ENCODE peak calls at places on chromosomes 1 and 21, in seven cellular contexts. M is fibroblast of lung, O is body of pancreas, P is cardiac fibroblast, D is HFF-Myc, G is A673, H is ovary. X is an unnamed sample.

GRCh38 chr1:37919277-37919676 is 27.6 kb downstream of the INPP5B start:
- DNase-seq in M (peak), O (no peak), P (peak), D (no peak), G (no peak), H (no peak), X (no peak)

GRCh38 chr1:67716800-67717199 is 31.8 kb downstream of the GADD45A start:
- DNase-seq in M (no peak), O (no peak), P (peak), D (no peak), G (peak), H (no peak), X (no peak)

GRCh38 chr1:110857964-110858948 is 14.7 kb upstream of the CD53 start:
- DNase-seq in M (no peak), O (no peak), P (no peak), D (no peak), G (no peak), H (no peak), X (no peak)

GRCh38 chr1:151839457-151840409 is at the start of gene C2CD4D:
- DNase-seq in M (no peak), O (peak), P (no peak), D (no peak), G (no peak), H (no peak), X (no peak)

GRCh38 chr1:176669782-176670181 is 206.8 kb downstream of the PAPPA2 start:
- DNase-seq in M (no peak), O (no peak), P (no peak), D (no peak), G (no peak), H (no peak), X (no peak)

GRCh38 chr1:25140073-25140797 is 92.1 kb downstream of the SYF2 start:
- DNase-seq in M (no peak), O (peak), P (no peak), D (peak), G (peak), H (no peak), X (no peak)

GRCh38 chr1:101371259-101371658 is 134.4 kb downstream of the S1PR1 start:
- DNase-seq in M (peak), O (no peak), P (peak), D (peak), G (no peak), H (no peak), X (no peak)

GRCh38 chr1:53303651-53304515 is 24.0 kb downstream of the LRP8 start:
- DNase-seq in M (peak), O (no peak), P (peak), D (no peak), G (no peak), H (no peak), X (no peak)

GRCh38 chr1:25360596-25361581 is 22.8 kb downstream of the TMEM50A start:
- DNase-seq in M (peak), O (no peak), P (peak), D (peak), G (no peak), H (no peak), X (no peak)

GRCh38 chr1:25695066-25695990 is 78.7 kb downstream of the MAN1C1 start:
- DNase-seq in M (peak), O (peak), P (peak), D (no peak), G (no peak), H (peak), X (no peak)

GRCh38 chr1:53319296-53320101 is 8.4 kb downstream of the LRP8 start:
- DNase-seq in M (no peak), O (no peak), P (no peak), D (no peak), G (no peak), H (no peak), X (no peak)

GRCh38 chr1:151639466-151639865 is 27.6 kb downstream of the SNX27 start:
- DNase-seq in M (peak), O (no peak), P (peak), D (no peak), G (no peak), H (no peak), X (no peak)

GRCh38 chr1:181043025-181043880 is 9.5 kb downstream of the MR1 start:
- DNase-seq in M (no peak), O (peak), P (no peak), D (no peak), G (no peak), H (no peak), X (no peak)

GRCh38 chr1:161913482-161914140 is 110.1 kb downstream of the OLFML2B start:
- DNase-seq in M (peak), O (no peak), P (peak), D (no peak), G (no peak), H (no peak), X (no peak)

GRCh38 chr1:18123467-18123992 is 15.9 kb downstream of the IGSF21 start:
- DNase-seq in M (no peak), O (no peak), P (no peak), D (no peak), G (no peak), H (no peak), X (no peak)

GRCh38 chr1:51740652-51741051 is 123.8 kb downstream of the OSBPL9 start:
- DNase-seq in M (no peak), O (no peak), P (no peak), D (no peak), G (no peak), H (no peak), X (no peak)

GRCh38 chr1:70934197-70934961 is 113.2 kb downstream of the PTGER3 start:
- DNase-seq in M (no peak), O (no peak), P (no peak), D (no peak), G (no peak), H (no peak), X (no peak)

GRCh38 chr1:171188388-171189266 is 3.5 kb downstream of the FMO2 start:
- DNase-seq in M (peak), O (peak), P (peak), D (peak), G (peak), H (peak), X (peak)

GRCh38 chr1:161915051-161915503 is 108.6 kb downstream of the OLFML2B start:
- DNase-seq in M (no peak), O (no peak), P (no peak), D (no peak), G (no peak), H (no peak), X (no peak)

GRCh38 chr1:42328047-42328625 is 6.9 kb downstream of the FOXJ3 start:
- DNase-seq in M (no peak), O (no peak), P (no peak), D (no peak), G (no peak), H (no peak), X (no peak)

GRCh38 chr1:241250465-241250864 is 106.5 kb downstream of the RGS7 start:
- DNase-seq in M (no peak), O (no peak), P (no peak), D (no peak), G (no peak), H (no peak), X (no peak)

GRCh38 chr1:53470155-53470554 is 11.0 kb downstream of the DMRTB1 start:
- DNase-seq in M (peak), O (peak), P (peak), D (no peak), G (peak), H (peak), X (no peak)

GRCh38 chr1:163650624-163651023 is 328.9 kb downstream of the NUF2 start:
- DNase-seq in M (no peak), O (no peak), P (no peak), D (no peak), G (peak), H (no peak), X (no peak)

GRCh38 chr21:43859747-43860214 is 5.2 kb upstream of the AGPAT3 start:
- DNase-seq in M (no peak), O (no peak), P (no peak), D (no peak), G (no peak), H (no peak), X (no peak)

GRCh38 chr1:64470670-64471217 is 815 bp downstream of the CACHD1 start:
- DNase-seq in M (peak), O (peak), P (peak), D (no peak), G (no peak), H (peak), X (peak)

GRCh38 chr1:84642776-84643175 is 47.5 kb downstream of the SSX2IP start:
- DNase-seq in M (no peak), O (no peak), P (no peak), D (no peak), G (no peak), H (no peak), X (no peak)

GRCh38 chr21:42593007-42593814 is 60.2 kb upstream of the PDE9A start:
- DNase-seq in M (peak), O (peak), P (peak), D (no peak), G (peak), H (peak), X (peak)

GRCh38 chr1:197620660-197621273 is 154.5 kb downstream of the DENND1B start:
- DNase-seq in M (no peak), O (no peak), P (no peak), D (no peak), G (no peak), H (no peak), X (no peak)

GRCh38 chr21:23725576-23725975 is 1881.7 kb downstream of the MRPL39 start:
- DNase-seq in M (no peak), O (no peak), P (no peak), D (no peak), G (peak), H (no peak), X (peak)

GRCh38 chr1:82064701-82065100 is 264.0 kb downstream of the ADGRL2 start:
- DNase-seq in M (no peak), O (no peak), P (no peak), D (no peak), G (no peak), H (no peak), X (no peak)

GRCh38 chr1:23562138-23562819 is 3.0 kb upstream of the ID3 start:
- DNase-seq in M (peak), O (peak), P (peak), D (peak), G (peak), H (peak), X (peak)

GRCh38 chr21:21002137-21002536 is 3.9 kb downstream of the NCAM2 start:
- DNase-seq in M (no peak), O (no peak), P (no peak), D (no peak), G (no peak), H (no peak), X (no peak)
- H3K4me3 ChIP-seq in M (no peak), O (no peak), P (no peak), D (no peak), G (peak), H (no peak), X (peak)

GRCh38 chr1:167057297-167057688 is 32.9 kb downstream of the GPA33 start:
- DNase-seq in M (peak), O (peak), P (peak), D (no peak), G (peak), H (no peak), X (peak)

GRCh38 chr1:167059729-167060107 is 30.5 kb downstream of the GPA33 start:
- DNase-seq in M (no peak), O (no peak), P (no peak), D (no peak), G (no peak), H (no peak), X (no peak)

GRCh38 chr1:167060141-167061072 is 29.8 kb downstream of the GPA33 start:
- DNase-seq in M (no peak), O (no peak), P (peak), D (no peak), G (peak), H (no peak), X (no peak)

GRCh38 chr1:167061073-167061464 is 29.1 kb downstream of the GPA33 start:
- DNase-seq in M (no peak), O (no peak), P (no peak), D (no peak), G (no peak), H (no peak), X (no peak)

DNA sequence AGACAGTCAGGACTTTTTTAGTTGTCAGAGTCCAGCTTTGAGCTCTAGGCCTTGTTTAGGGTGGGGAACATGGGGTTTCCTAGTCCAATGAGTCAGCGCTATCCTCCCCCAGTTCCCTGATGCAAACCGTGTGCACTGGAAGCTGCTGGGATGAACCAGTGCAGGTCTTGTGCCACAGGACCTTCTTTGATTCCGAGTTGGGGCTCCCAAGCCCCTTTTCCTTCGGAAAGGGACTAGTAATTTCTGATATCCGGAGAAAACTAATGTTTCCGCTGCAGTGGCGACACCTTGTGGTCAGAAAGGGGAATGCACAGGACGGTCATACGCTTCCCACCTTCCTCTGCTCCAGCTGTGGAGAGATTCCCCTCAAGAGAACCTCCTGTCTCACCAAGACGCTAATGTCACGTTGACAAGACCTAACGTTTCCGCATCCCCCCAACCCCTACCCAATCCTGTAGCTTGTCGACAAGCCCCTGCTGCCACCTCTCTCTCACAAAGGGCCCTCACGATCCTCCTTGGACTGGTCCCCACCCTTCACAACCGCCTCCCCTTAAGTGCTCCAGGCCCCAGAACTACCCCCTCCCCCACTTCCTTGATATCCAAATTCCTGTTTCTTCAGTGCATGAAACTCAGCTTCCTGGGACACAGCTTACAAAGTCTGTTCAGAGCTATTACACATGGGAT is 31.0 kb downstream of the GPA33 start:
- DNase-seq in M (peak), O (peak), P (peak), D (peak), G (peak), H (peak), X (peak)
- TF ChIP-seq CTCF in M (peak), O (peak), P (peak), D (peak), G (peak), H (peak), X (peak)

DNA sequence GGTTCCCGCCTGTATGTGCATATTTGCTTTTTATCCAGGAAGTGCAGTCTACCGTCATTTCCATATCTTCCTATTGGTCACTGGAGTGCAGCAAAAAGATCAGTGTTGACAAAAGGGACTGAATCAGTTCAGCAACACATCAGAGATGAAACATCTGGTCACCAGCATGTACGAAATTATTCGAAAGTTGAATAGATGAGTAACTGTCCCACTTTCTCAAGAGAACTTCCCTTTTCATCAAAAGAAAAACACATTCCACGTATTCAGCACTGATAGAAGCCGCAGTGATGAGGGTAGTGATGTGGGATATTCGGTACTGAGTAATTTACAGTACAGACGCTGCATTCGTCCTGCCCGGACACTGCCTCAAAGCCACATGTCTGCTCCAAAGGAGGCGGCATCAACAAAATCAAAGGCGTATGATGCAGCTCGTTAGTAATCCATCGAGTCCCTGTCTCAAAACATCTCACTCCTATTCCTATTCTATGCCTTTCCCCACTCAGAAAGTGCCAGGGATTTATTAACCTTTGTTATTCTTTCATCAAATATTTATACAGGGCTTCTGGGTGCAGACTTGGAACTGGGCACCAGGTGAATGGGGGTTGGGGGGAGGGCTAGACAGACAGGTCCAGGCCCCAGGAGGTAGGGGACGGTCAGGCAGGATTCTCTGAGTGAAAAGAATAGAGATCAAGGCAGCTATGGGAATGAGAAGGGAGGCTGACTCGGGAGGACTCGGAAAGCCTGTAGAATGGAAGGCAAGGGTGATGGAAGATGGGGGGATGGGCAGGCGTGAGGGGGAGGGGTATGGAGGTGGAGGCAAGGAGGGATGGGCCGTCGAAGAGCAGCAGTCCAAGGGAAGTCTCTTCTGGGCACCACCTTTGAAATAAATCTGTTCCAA is 79.5 kb upstream of the SLC45A1 start:
- DNase-seq in M (peak), O (no peak), P (peak), D (peak), G (no peak), H (no peak), X (no peak)
- H3K4me3 ChIP-seq in M (no peak), O (no peak), P (no peak), D (peak), G (no peak), H (no peak), X (no peak)

DNA sequence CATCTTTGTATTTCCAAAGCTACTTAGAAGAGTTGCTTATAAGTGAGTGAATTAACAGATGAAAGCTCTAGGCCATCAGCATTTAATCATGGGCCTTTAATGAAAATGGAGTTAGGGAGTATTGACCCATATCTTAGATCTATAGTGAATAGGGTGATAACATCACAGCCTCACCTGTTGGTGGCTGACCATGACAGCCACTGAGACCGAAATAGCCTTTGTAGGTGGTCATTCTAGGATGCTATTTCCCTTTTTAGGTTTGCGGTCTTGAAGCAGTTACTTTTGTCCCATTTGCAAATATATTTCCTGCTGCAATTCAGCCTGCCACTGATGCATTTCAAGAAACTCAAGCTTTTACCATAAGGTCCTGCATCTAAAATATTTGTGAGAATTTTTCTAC is 410.1 kb upstream of the LYPLAL1 start:
- DNase-seq in M (no peak), O (no peak), P (no peak), D (no peak), G (no peak), H (no peak), X (no peak)
- TF ChIP-seq CTCF in M (no peak), O (no peak), P (no peak), D (no peak), G (no peak), H (no peak), X (no peak)